ENCODE peak calls at places on chromosomes 13 and 19, in ten cellular contexts. P is tibial artery; O is CD8-positive, alpha-beta memory T cell; D is left ventricle myocardium inferior; F is endodermal cell; X is Caco-2; L is PC-3; Q is fibroblast of lung; W is neuronal stem cell; B is cardiac muscle cell. V is an unnamed sample.

GRCh38 chr19:14479985-14480694 is 5.0 kb upstream of the PTGER1 start:
- DNase-seq in B (peak; percentile 43), Q (peak; percentile 32), L (peak; percentile 40), W (peak; percentile 66), P (no peak), O (peak; percentile 78), D (peak; percentile 48), F (peak; percentile 97), X (no peak), V (peak; percentile 66)

GRCh38 chr19:1351324-1351947 is 32.3 kb upstream of the NDUFS7 start:
- DNase-seq in D (no peak), B (peak; percentile 30), L (no peak), Q (no peak), P (no peak), O (no peak), F (no peak), X (no peak), W (no peak), V (no peak)

GRCh38 chr13:108525867-108526266 is 103.5 kb upstream of the MYO16 start:
- DNase-seq in B (no peak), W (no peak), X (no peak), Q (peak; percentile 8), O (no peak), F (no peak), P (no peak), L (no peak), D (no peak), V (no peak)

GRCh38 chr19:58279042-58279924 is 528 bp downstream of the ZNF8 start:
- DNase-seq in B (peak; percentile 88), Q (peak; percentile 66), F (peak; percentile 89), O (peak; percentile 58), L (peak; percentile 51), W (no peak), D (peak; percentile 84), X (peak; percentile 83), P (peak; percentile 65), V (peak; percentile 29)

GRCh38 chr19:55344444-55344843 is 4.8 kb downstream of the KMT5C start:
- DNase-seq in P (no peak), B (no peak), W (no peak), L (no peak), F (peak; percentile 54), Q (no peak), X (peak; percentile 33), D (no peak), O (no peak), V (no peak)

GRCh38 chr19:41945135-41945766 is 13.9 kb downstream of the RABAC1 start:
- DNase-seq in F (no peak), W (no peak), Q (no peak), O (peak; percentile 97), P (no peak), X (no peak), D (no peak), L (no peak), B (no peak), V (no peak)

GRCh38 chr19:55305491-55305890 is 19.6 kb downstream of the TMEM150B start:
- DNase-seq in D (no peak), O (peak; percentile 63), P (peak; percentile 42), L (peak; percentile 56), Q (peak; percentile 26), W (no peak), F (peak; percentile 79), X (peak; percentile 68), B (peak; percentile 34), V (no peak)

GRCh38 chr13:47474326-47474725 is 526.7 kb downstream of the SUCLA2 start:
- DNase-seq in W (no peak), B (no peak), D (no peak), L (no peak), O (no peak), P (no peak), Q (no peak), X (no peak), F (no peak), V (no peak)

GRCh38 chr13:101579291-101579802 is 126.9 kb downstream of the ITGBL1 start:
- DNase-seq in D (no peak), O (no peak), Q (peak; percentile 65), W (no peak), B (peak; percentile 25), F (no peak), P (no peak), L (peak; percentile 31), X (no peak), V (no peak)

GRCh38 chr19:12244370-12244769 is 50.3 kb downstream of the ZNF44 start:
- DNase-seq in F (no peak), D (no peak), W (no peak), Q (no peak), O (no peak), X (no peak), B (no peak), L (no peak), P (no peak), V (no peak)

GRCh38 chr19:57825501-57825900 is 4.6 kb upstream of the ZNF587B start:
- DNase-seq in Q (no peak), B (peak; percentile 32), O (no peak), L (no peak), P (no peak), X (no peak), D (no peak), W (no peak), F (no peak), V (no peak)

GRCh38 chr13:71218960-71219359 is 648.0 kb downstream of the DACH1 start:
- DNase-seq in B (no peak), O (no peak), Q (no peak), L (peak; percentile 48), W (peak; percentile 27), X (peak; percentile 54), P (no peak), F (peak; percentile 60), D (no peak), V (peak; percentile 11)

GRCh38 chr13:44317752-44318550 is 55.7 kb upstream of the SERP2 start:
- DNase-seq in D (no peak), P (no peak), L (peak; percentile 31), W (no peak), X (no peak), Q (peak; percentile 67), O (no peak), F (no peak), B (no peak), V (no peak)

GRCh38 chr19:46950526-46951235 is 69.0 kb upstream of the NPAS1 start:
- DNase-seq in P (no peak), F (no peak), D (no peak), O (no peak), L (no peak), W (no peak), B (no peak), Q (no peak), X (no peak), V (no peak)

GRCh38 chr19:8321760-8322637 is 703 bp downstream of the RPS28 start:
- DNase-seq in P (peak; percentile 28), F (no peak), Q (no peak), X (no peak), D (no peak), L (no peak), B (no peak), W (no peak), O (no peak), V (no peak)

GRCh38 chr19:51256053-51256682 is 5.3 kb downstream of the SIGLECL1 start:
- DNase-seq in D (no peak), O (no peak), B (no peak), F (peak; percentile 3), W (no peak), X (no peak), L (no peak), Q (no peak), P (no peak), V (no peak)

GRCh38 chr19:30023330-30023729 is 81.3 kb downstream of the URI1 start:
- DNase-seq in P (no peak), D (no peak), X (no peak), O (no peak), W (no peak), B (no peak), L (no peak), F (no peak), Q (no peak), V (no peak)

GRCh38 chr19:51690359-51691121 is 2.6 kb upstream of the SPACA6 start:
- DNase-seq in F (peak; percentile 90), W (peak; percentile 85), X (peak; percentile 43), P (no peak), D (peak; percentile 66), B (peak; percentile 91), O (peak; percentile 75), Q (peak; percentile 78), L (peak; percentile 68), V (peak; percentile 33)

GRCh38 chr13:99442273-99442895 is 58.9 kb upstream of the TM9SF2 start:
- DNase-seq in F (peak; percentile 74), Q (peak; percentile 62), D (no peak), L (peak; percentile 64), B (peak; percentile 68), P (peak; percentile 39), O (peak; percentile 75), X (no peak), W (peak; percentile 32), V (no peak)

GRCh38 chr13:79799466-79799865 is 318.5 kb downstream of the NDFIP2 start:
- DNase-seq in D (no peak), P (no peak), F (no peak), B (no peak), Q (peak; percentile 57), L (no peak), O (no peak), W (no peak), X (no peak), V (no peak)

GRCh38 chr19:16542045-16542893 is at the start of gene CHERP:
- DNase-seq in D (peak; percentile 94), O (peak; percentile 97), X (peak; percentile 91), Q (peak; percentile 93), F (peak; percentile 96), L (peak; percentile 96), B (peak; percentile 95), W (peak; percentile 95), P (peak; percentile 89), V (peak; percentile 82)
- H3K4me1 ChIP-seq in D (peaks cover 66% of the 10 kb centered on the region), O (peaks cover 36% of the 10 kb centered on the region), X (peaks cover 6% of the 10 kb centered on the region), Q (peaks cover 6% of the 10 kb centered on the region), F (no peaks in the 10 kb centered on the region), L (peaks cover 16% of the 10 kb centered on the region), B (peaks cover 9% of the 10 kb centered on the region), W (peaks cover 2% of the 10 kb centered on the region), P (peaks cover 49% of the 10 kb centered on the region), V (no peaks in the 10 kb centered on the region)

GRCh38 chr19:6260912-6261636 is 18.7 kb downstream of the MLLT1 start:
- DNase-seq in O (no peak), B (no peak), L (peak; percentile 54), Q (no peak), F (peak; percentile 89), P (no peak), W (no peak), X (no peak), D (no peak), V (peak; percentile 43)
- H3K36me3 ChIP-seq in O (peaks cover 9% of the 10 kb centered on the region), B (peaks cover 2% of the 10 kb centered on the region), L (peaks cover 14% of the 10 kb centered on the region), Q (peaks cover 21% of the 10 kb centered on the region), F (peaks cover 73% of the 10 kb centered on the region), P (peaks cover 59% of the 10 kb centered on the region), W (peaks cover 93% of the 10 kb centered on the region), X (no peaks in the 10 kb centered on the region), D (peaks cover 46% of the 10 kb centered on the region), V (peaks cover 13% of the 10 kb centered on the region)

GRCh38 chr19:19964416-19964815 is 63.7 kb downstream of the ZNF93 start:
- DNase-seq in D (no peak), B (no peak), W (no peak), Q (no peak), O (no peak), L (no peak), X (no peak), F (no peak), P (no peak), V (no peak)

GRCh38 chr19:19966862-19967261 is 66.1 kb downstream of the ZNF93 start:
- DNase-seq in L (no peak), W (no peak), B (no peak), D (no peak), Q (no peak), F (no peak), O (no peak), X (no peak), P (no peak), V (no peak)
- H3K9me3 ChIP-seq in L (peaks cover 11% of the 10 kb centered on the region), W (peaks cover 8% of the 10 kb centered on the region), B (no peaks in the 10 kb centered on the region), D (peaks cover 41% of the 10 kb centered on the region), Q (no peaks in the 10 kb centered on the region), F (peaks cover 53% of the 10 kb centered on the region), O (peaks cover 20% of the 10 kb centered on the region), X (peaks cover 14% of the 10 kb centered on the region), P (peaks cover 16% of the 10 kb centered on the region), V (peaks cover 5% of the 10 kb centered on the region)

GRCh38 chr13:110562696-110563462 is 1.4 kb upstream of the RAB20 start:
- DNase-seq in X (no peak), Q (no peak), B (no peak), O (no peak), P (no peak), F (peak; percentile 66), W (no peak), D (no peak), L (no peak), V (no peak)
- H3K4me1 ChIP-seq in X (peaks cover 26% of the 10 kb centered on the region), Q (peaks cover 7% of the 10 kb centered on the region), B (peaks cover 8% of the 10 kb centered on the region), O (peaks cover 9% of the 10 kb centered on the region), P (peaks cover 29% of the 10 kb centered on the region), F (no peaks in the 10 kb centered on the region), W (peaks cover 6% of the 10 kb centered on the region), D (peaks cover 49% of the 10 kb centered on the region), L (peaks cover 25% of the 10 kb centered on the region), V (peaks cover 4% of the 10 kb centered on the region)